ENCODE peak calls at places on chromosomes 1 and 21, in five cellular contexts. N, I, V, G and A are unnamed samples.

GRCh38 chr21:33211732-33212131 is 18.0 kb upstream of the IFNAR2 start:
- DNase-seq in N (no peak), I (no peak), V (peak), G (no peak), A (no peak)

GRCh38 chr1:2307943-2308342 is 79.8 kb downstream of the SKI start:
- DNase-seq in N (no peak), I (no peak), V (no peak), G (no peak), A (no peak)

GRCh38 chr1:235336903-235337302 is 8.5 kb downstream of the GGPS1 start:
- DNase-seq in N (no peak), I (peak), V (no peak), G (no peak), A (no peak)

GRCh38 chr1:35174225-35174540 is 18.8 kb downstream of the SFPQ start:
- DNase-seq in N (no peak), I (no peak), V (no peak), G (no peak), A (no peak)

GRCh38 chr1:156836892-156837291 is 20.2 kb upstream of the SH2D2A start:
- DNase-seq in N (no peak), I (no peak), V (no peak), G (no peak), A (no peak)

GRCh38 chr1:40658895-40659648 is 6.4 kb downstream of the RIMS3 start:
- DNase-seq in N (no peak), I (no peak), V (no peak), G (no peak), A (no peak)

GRCh38 chr1:186308264-186309060 is 66.6 kb downstream of the TPR start:
- DNase-seq in N (no peak), I (peak), V (no peak), G (no peak), A (no peak)

GRCh38 chr21:46297311-46298082 is 11.4 kb downstream of the YBEY start:
- DNase-seq in N (no peak), I (no peak), V (no peak), G (peak), A (no peak)

GRCh38 chr1:83554174-83554573 is 444.8 kb downstream of the TTLL7 start:
- DNase-seq in N (no peak), I (no peak), V (no peak), G (peak), A (no peak)

GRCh38 chr1:117268926-117269378 is 58.2 kb upstream of the VTCN1 start:
- DNase-seq in N (no peak), I (no peak), V (no peak), G (no peak), A (no peak)